ENCODE peak calls at places on chromosomes 2 and 18, in four cellular contexts. One of them, this sample, is unnamed.
A peak's percentile ranks its signal among the peaks of the same experiment; 100 is the strongest.

GRCh38 chr2:134327367-134327766 is 73.5 kb downstream of the MGAT5 start:
- DNase-seq in fibroblast of gingiva: peak; percentile 68
- DNase-seq in stomach: no peak
- DNase-seq in activated CD8-positive, alpha-beta T cell treated with anti-CD3 and anti-CD28 coated beads, Interleukin-2, amount 10 ng/mL, durations not matched to agents 7 days and 5 days: no peak
- DNase-seq in this sample: peak; percentile 29

GRCh38 chr2:229501051-229501794 is 213.1 kb downstream of the DNER start:
- DNase-seq in fibroblast of gingiva: no peak
- DNase-seq in stomach: no peak
- DNase-seq in activated CD8-positive, alpha-beta T cell treated with anti-CD3 and anti-CD28 coated beads, Interleukin-2, amount 10 ng/mL, durations not matched to agents 7 days and 5 days: no peak
- DNase-seq in this sample: no peak

GRCh38 chr18:26468931-26469340 is 79.4 kb downstream of the KCTD1 start:
- DNase-seq in fibroblast of gingiva: no peak
- DNase-seq in stomach: no peak
- DNase-seq in activated CD8-positive, alpha-beta T cell treated with anti-CD3 and anti-CD28 coated beads, Interleukin-2, amount 10 ng/mL, durations not matched to agents 7 days and 5 days: no peak
- DNase-seq in this sample: no peak

GRCh38 chr2:108965540-108966299 is 23.3 kb downstream of the EDAR start:
- DNase-seq in fibroblast of gingiva: no peak
- DNase-seq in stomach: no peak
- DNase-seq in activated CD8-positive, alpha-beta T cell treated with anti-CD3 and anti-CD28 coated beads, Interleukin-2, amount 10 ng/mL, durations not matched to agents 7 days and 5 days: peak; percentile 55
- DNase-seq in this sample: no peak

GRCh38 chr2:113282747-113283533 is 4.2 kb upstream of the PAX8 start:
- DNase-seq in fibroblast of gingiva: peak; percentile 43
- DNase-seq in stomach: peak; percentile 80
- DNase-seq in activated CD8-positive, alpha-beta T cell treated with anti-CD3 and anti-CD28 coated beads, Interleukin-2, amount 10 ng/mL, durations not matched to agents 7 days and 5 days: no peak
- DNase-seq in this sample: no peak

GRCh38 chr18:30358545-30358944 is 684.0 kb downstream of the DSC3 start:
- DNase-seq in fibroblast of gingiva: no peak
- DNase-seq in stomach: no peak
- DNase-seq in activated CD8-positive, alpha-beta T cell treated with anti-CD3 and anti-CD28 coated beads, Interleukin-2, amount 10 ng/mL, durations not matched to agents 7 days and 5 days: no peak
- DNase-seq in this sample: no peak

GRCh38 chr2:42249887-42250286 is 80.7 kb downstream of the EML4 start:
- DNase-seq in fibroblast of gingiva: no peak
- DNase-seq in stomach: no peak
- DNase-seq in activated CD8-positive, alpha-beta T cell treated with anti-CD3 and anti-CD28 coated beads, Interleukin-2, amount 10 ng/mL, durations not matched to agents 7 days and 5 days: no peak
- DNase-seq in this sample: no peak

GRCh38 chr2:105344704-105345345 is 7.5 kb downstream of the C2orf49 start:
- DNase-seq in fibroblast of gingiva: peak; percentile 24
- DNase-seq in stomach: no peak
- DNase-seq in activated CD8-positive, alpha-beta T cell treated with anti-CD3 and anti-CD28 coated beads, Interleukin-2, amount 10 ng/mL, durations not matched to agents 7 days and 5 days: no peak
- DNase-seq in this sample: peak; percentile 31

GRCh38 chr2:81894451-81894990 is 1590.0 kb upstream of the LRRTM1 start:
- DNase-seq in fibroblast of gingiva: no peak
- DNase-seq in stomach: no peak
- DNase-seq in activated CD8-positive, alpha-beta T cell treated with anti-CD3 and anti-CD28 coated beads, Interleukin-2, amount 10 ng/mL, durations not matched to agents 7 days and 5 days: no peak
- DNase-seq in this sample: no peak

GRCh38 chr18:65750421-65751144 is at the start of gene CDH7:
- DNase-seq in fibroblast of gingiva: no peak
- DNase-seq in stomach: no peak
- DNase-seq in activated CD8-positive, alpha-beta T cell treated with anti-CD3 and anti-CD28 coated beads, Interleukin-2, amount 10 ng/mL, durations not matched to agents 7 days and 5 days: no peak
- DNase-seq in this sample: no peak

GRCh38 chr2:237154894-237155851 is 69.5 kb downstream of the COPS8 start:
- DNase-seq in fibroblast of gingiva: no peak
- DNase-seq in stomach: no peak
- DNase-seq in activated CD8-positive, alpha-beta T cell treated with anti-CD3 and anti-CD28 coated beads, Interleukin-2, amount 10 ng/mL, durations not matched to agents 7 days and 5 days: no peak
- DNase-seq in this sample: no peak

GRCh38 chr2:64359892-64360657 is 93.9 kb upstream of the LGALSL start:
- DNase-seq in fibroblast of gingiva: peak; percentile 73
- DNase-seq in stomach: peak; percentile 86
- DNase-seq in activated CD8-positive, alpha-beta T cell treated with anti-CD3 and anti-CD28 coated beads, Interleukin-2, amount 10 ng/mL, durations not matched to agents 7 days and 5 days: no peak
- DNase-seq in this sample: peak; percentile 86

GRCh38 chr2:45909677-45910191 is 258.3 kb downstream of the PRKCE start:
- DNase-seq in fibroblast of gingiva: no peak
- DNase-seq in stomach: no peak
- DNase-seq in activated CD8-positive, alpha-beta T cell treated with anti-CD3 and anti-CD28 coated beads, Interleukin-2, amount 10 ng/mL, durations not matched to agents 7 days and 5 days: no peak
- DNase-seq in this sample: no peak

GRCh38 chr2:69012310-69013122 is 463 bp upstream of the ANTXR1 start:
- DNase-seq in fibroblast of gingiva: no peak
- DNase-seq in stomach: peak; percentile 54
- DNase-seq in activated CD8-positive, alpha-beta T cell treated with anti-CD3 and anti-CD28 coated beads, Interleukin-2, amount 10 ng/mL, durations not matched to agents 7 days and 5 days: peak; percentile 60
- DNase-seq in this sample: no peak

GRCh38 chr18:35694803-35695202 is 113.3 kb downstream of the GALNT1 start:
- DNase-seq in fibroblast of gingiva: no peak
- DNase-seq in stomach: no peak
- DNase-seq in activated CD8-positive, alpha-beta T cell treated with anti-CD3 and anti-CD28 coated beads, Interleukin-2, amount 10 ng/mL, durations not matched to agents 7 days and 5 days: no peak
- DNase-seq in this sample: no peak

GRCh38 chr2:63249146-63249545 is 198.5 kb downstream of the OTX1 start:
- DNase-seq in fibroblast of gingiva: no peak
- DNase-seq in stomach: no peak
- DNase-seq in activated CD8-positive, alpha-beta T cell treated with anti-CD3 and anti-CD28 coated beads, Interleukin-2, amount 10 ng/mL, durations not matched to agents 7 days and 5 days: no peak
- DNase-seq in this sample: no peak

GRCh38 chr18:64720781-64721464 is 572.0 kb upstream of the LINC00305 start:
- DNase-seq in fibroblast of gingiva: no peak
- DNase-seq in stomach: peak; percentile 27
- DNase-seq in activated CD8-positive, alpha-beta T cell treated with anti-CD3 and anti-CD28 coated beads, Interleukin-2, amount 10 ng/mL, durations not matched to agents 7 days and 5 days: no peak
- DNase-seq in this sample: no peak

GRCh38 chr2:33598472-33599174 is 476 bp downstream of the FAM98A start:
- DNase-seq in fibroblast of gingiva: peak; percentile 57
- DNase-seq in stomach: no peak
- DNase-seq in activated CD8-positive, alpha-beta T cell treated with anti-CD3 and anti-CD28 coated beads, Interleukin-2, amount 10 ng/mL, durations not matched to agents 7 days and 5 days: peak; percentile 58
- DNase-seq in this sample: no peak

GRCh38 chr2:55119711-55120487 is 69.6 kb upstream of the RTN4 start:
- DNase-seq in fibroblast of gingiva: peak; percentile 73
- DNase-seq in stomach: no peak
- DNase-seq in activated CD8-positive, alpha-beta T cell treated with anti-CD3 and anti-CD28 coated beads, Interleukin-2, amount 10 ng/mL, durations not matched to agents 7 days and 5 days: no peak
- DNase-seq in this sample: no peak